ENCODE peak calls at places on chromosomes 6 and 20, in four cellular contexts. E is fibroblast of lung, I is tibial nerve, P is mesothelial cell of epicardium. L is an unnamed sample.
A peak's percentile ranks its signal among the peaks of the same experiment; 100 is the strongest.

GRCh38 chr6:84442241-84442640 is 214.8 kb upstream of the CEP162 start:
- DNase-seq in E (no peak), I (no peak), P (no peak), L (no peak)

GRCh38 chr6:160737934-160738333 is 35.9 kb downstream of the PLG start:
- DNase-seq in E (no peak), I (no peak), P (no peak), L (no peak)

GRCh38 chr20:49948809-49949507 is 12.8 kb downstream of the RNF114 start:
- DNase-seq in E (peak; percentile 92), I (no peak), P (no peak), L (no peak)

GRCh38 chr20:38172344-38172743 is 7.3 kb upstream of the TGM2 start:
- DNase-seq in E (no peak), I (no peak), P (no peak), L (no peak)

GRCh38 chr6:151384151-151384550 is 7.2 kb downstream of the ZBTB2 start:
- DNase-seq in E (no peak), I (no peak), P (no peak), L (no peak)

GRCh38 chr6:108876929-108877775 is 28.9 kb downstream of the ARMC2 start:
- DNase-seq in E (peak; percentile 90), I (peak; percentile 87), P (no peak), L (no peak)

GRCh38 chr6:151813858-151814257 is 6.4 kb downstream of the ESR1 start:
- DNase-seq in E (no peak), I (no peak), P (no peak), L (no peak)

GRCh38 chr6:5214570-5215052 is 46.1 kb downstream of the LYRM4 start:
- DNase-seq in E (peak; percentile 87), I (no peak), P (peak; percentile 35), L (no peak)

GRCh38 chr20:49751397-49751735 is 37.7 kb upstream of the B4GALT5 start:
- DNase-seq in E (no peak), I (no peak), P (no peak), L (no peak)

GRCh38 chr20:58777657-58778056 is 73.0 kb downstream of the GNAS-AS1 start:
- DNase-seq in E (no peak), I (no peak), P (peak; percentile 8), L (no peak)

GRCh38 chr20:48921883-48922867 is 664 bp downstream of the ARFGEF2 start:
- DNase-seq in E (peak; percentile 42), I (peak; percentile 20), P (no peak), L (no peak)

GRCh38 chr6:161360505-161360904 is 86.6 kb upstream of the AGPAT4 start:
- DNase-seq in E (no peak), I (no peak), P (no peak), L (no peak)

GRCh38 chr20:11777861-11778570 is 139.7 kb upstream of the BTBD3 start:
- DNase-seq in E (peak; percentile 25), I (no peak), P (no peak), L (no peak)

GRCh38 chr6:164099535-164099982 is 685.0 kb downstream of the QKI start:
- DNase-seq in E (no peak), I (no peak), P (no peak), L (no peak)

GRCh38 chr20:4383966-4384365 is 337.7 kb upstream of the PRND start:
- DNase-seq in E (peak; percentile 47), I (no peak), P (no peak), L (no peak)

GRCh38 chr6:92292067-92292466 is 1127.3 kb downstream of the EPHA7 start:
- DNase-seq in E (no peak), I (no peak), P (no peak), L (no peak)

GRCh38 chr6:158755636-158756035 is 63.5 kb downstream of the EZR start:
- DNase-seq in E (no peak), I (no peak), P (no peak), L (no peak)

GRCh38 chr6:109939654-109940053 is 38.5 kb upstream of the GPR6 start:
- DNase-seq in E (no peak), I (no peak), P (no peak), L (no peak)

GRCh38 chr6:123383718-123384117 is 253.0 kb downstream of the TRDN start:
- DNase-seq in E (no peak), I (no peak), P (no peak), L (no peak)

DNA sequence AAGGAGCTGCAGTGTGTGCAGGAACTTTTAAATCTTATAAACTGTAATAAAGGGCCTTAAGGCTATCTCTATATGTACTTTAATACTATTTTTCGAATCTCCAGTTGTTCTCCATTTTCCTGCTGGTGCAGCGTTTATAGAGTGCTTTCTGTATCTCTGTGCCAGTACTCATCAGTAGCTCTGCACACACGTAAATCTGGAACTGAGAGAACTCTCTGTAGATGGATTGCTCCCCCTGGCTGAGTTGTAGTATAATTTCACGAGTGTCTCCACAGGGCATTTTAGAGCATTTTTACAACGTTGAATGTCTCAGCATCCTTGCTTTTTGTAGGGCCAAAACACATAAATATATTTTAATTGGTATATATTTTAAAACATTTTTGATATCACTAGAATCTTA is 256.5 kb downstream of the TRDN start:
- DNase-seq in E (peak; percentile 39), I (no peak), P (no peak), L (no peak)
- TF ChIP-seq CTCF in E (peak; percentile 42), I (peak; percentile 43), P (no peak), L (peak; percentile 50)

DNA sequence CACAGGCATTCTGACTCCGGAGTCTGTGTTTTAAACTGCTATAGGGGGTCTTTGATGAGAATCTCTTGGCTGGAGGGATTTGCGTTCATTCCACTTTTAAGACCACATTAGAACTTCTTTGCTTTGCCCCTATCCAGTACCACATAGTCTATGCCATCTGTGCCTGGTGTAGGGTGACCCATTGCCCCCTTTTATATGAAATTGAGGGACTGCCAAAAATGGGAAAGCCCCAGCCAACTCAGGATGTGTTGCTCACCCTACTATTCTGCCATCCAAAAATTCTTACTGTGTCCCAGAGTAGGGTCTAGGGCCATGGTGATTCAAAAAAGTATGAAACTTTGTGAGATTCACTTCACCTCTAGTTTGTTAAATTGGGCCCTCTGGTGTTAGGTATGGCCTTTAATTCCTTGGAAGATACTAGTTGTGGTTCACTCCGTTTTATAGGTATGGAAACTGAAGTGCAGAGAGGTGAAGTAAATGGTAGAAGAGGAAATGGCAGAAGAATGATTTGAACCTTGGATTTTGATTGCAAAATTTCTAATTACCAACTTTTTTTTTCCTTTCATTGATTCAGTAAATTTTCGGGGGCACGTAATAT is 1.4 kb downstream of the PFDN4 start:
- DNase-seq in E (no peak), I (no peak), P (no peak), L (no peak)
- TF ChIP-seq CTCF in E (no peak), I (no peak), P (no peak), L (no peak)

GRCh38 chr6:37435816-37436215 is 2.8 kb downstream of the CMTR1 start:
- DNase-seq in E (no peak), I (no peak), P (no peak), L (no peak)
- TF ChIP-seq CTCF in E (no peak), I (no peak), P (no peak), L (no peak)

GRCh38 chr6:115982453-115982852 is 78.2 kb downstream of the FRK start:
- DNase-seq in E (no peak), I (no peak), P (no peak), L (no peak)

GRCh38 chr6:115983998-115984397 is 76.7 kb downstream of the FRK start:
- DNase-seq in E (no peak), I (no peak), P (no peak), L (no peak)

GRCh38 chr6:115984809-115985208 is 75.9 kb downstream of the FRK start:
- DNase-seq in E (no peak), I (no peak), P (no peak), L (no peak)

DNA sequence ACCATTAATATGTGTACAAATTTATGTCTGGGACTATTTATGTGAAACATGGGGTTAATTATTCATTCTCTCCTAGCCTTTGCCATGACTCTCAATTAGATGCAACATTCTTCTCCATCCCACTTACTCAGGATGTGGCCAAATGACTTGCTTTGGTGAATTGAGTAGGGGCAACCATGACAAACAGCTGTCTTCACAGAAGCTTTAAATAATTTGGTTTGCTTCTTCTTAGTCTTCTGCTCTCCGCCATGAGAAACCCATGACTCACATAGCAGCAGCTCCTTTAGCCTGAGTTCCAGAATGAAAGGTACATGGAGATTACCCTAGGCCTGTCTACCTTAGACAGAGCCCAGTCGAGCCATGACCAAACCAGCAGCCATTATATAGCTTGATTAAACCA is 74.7 kb downstream of the FRK start:
- DNase-seq in E (no peak), I (no peak), P (no peak), L (no peak)
- TF ChIP-seq CTCF in E (no peak), I (no peak), P (no peak), L (no peak)

DNA sequence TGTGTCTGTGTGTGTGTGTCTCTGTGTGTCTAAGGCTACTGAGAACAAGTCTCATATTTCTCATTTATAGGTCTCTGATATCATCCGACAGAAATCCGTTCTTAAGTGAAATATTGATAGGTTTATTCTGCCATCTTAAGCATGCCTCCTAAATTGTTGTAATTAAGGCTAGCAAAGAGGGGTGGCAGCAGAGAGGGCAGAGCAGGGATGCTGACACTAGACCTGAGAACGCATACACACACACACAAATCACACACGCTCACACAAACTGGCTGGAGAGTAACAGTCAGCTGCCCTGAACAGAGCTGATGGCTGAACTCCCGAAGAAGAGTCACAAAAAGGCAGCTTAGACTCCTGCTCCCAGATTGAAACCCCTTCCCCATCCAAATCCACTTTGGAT is 85.0 kb upstream of the LRFN2 start:
- DNase-seq in E (no peak), I (no peak), P (no peak), L (no peak)
- TF ChIP-seq CTCF in E (peak; percentile 1), I (no peak), P (no peak), L (no peak)

GRCh38 chr6:50056242-50056641 is 6.5 kb upstream of the DEFB112 start:
- DNase-seq in E (no peak), I (no peak), P (no peak), L (no peak)

GRCh38 chr6:50062051-50062450 is 12.3 kb upstream of the DEFB112 start:
- DNase-seq in E (peak; percentile 1), I (no peak), P (no peak), L (no peak)
- TF ChIP-seq CTCF in E (peak; percentile 46), I (no peak), P (peak; percentile 30), L (peak; percentile 14)

GRCh38 chr6:140905050-140905449 is 1227.7 kb upstream of the GJE1 start:
- DNase-seq in E (no peak), I (no peak), P (no peak), L (no peak)

GRCh38 chr6:140909156-140909555 is 1223.6 kb upstream of the GJE1 start:
- DNase-seq in E (peak; percentile 50), I (no peak), P (no peak), L (no peak)

GRCh38 chr6:140907235-140907634 is 1225.5 kb upstream of the GJE1 start:
- DNase-seq in E (no peak), I (no peak), P (no peak), L (no peak)

GRCh38 chr6:140909620-140910019 is 1223.1 kb upstream of the GJE1 start:
- DNase-seq in E (peak; percentile 31), I (no peak), P (no peak), L (no peak)

GRCh38 chr6:140908505-140908904 is 1224.2 kb upstream of the GJE1 start:
- DNase-seq in E (no peak), I (no peak), P (no peak), L (no peak)
- TF ChIP-seq CTCF in E (no peak), I (no peak), P (no peak), L (no peak)

GRCh38 chr6:144778773-144779531 is 493.8 kb downstream of the UTRN start:
- DNase-seq in E (no peak), I (no peak), P (no peak), L (no peak)
- TF ChIP-seq CTCF in E (peak; percentile 21), I (no peak), P (no peak), L (peak; percentile 27)